ENCODE peak calls at places on chromosomes 4 and X, in four cellular contexts. One of them, this sample, is unnamed.

GRCh38 chr4:15164571-15164970 is 162.3 kb downstream of the CPEB2 start:
- DNase-seq in ecto neural progenitor cell: no peak
- DNase-seq in activated T-helper 9 cell treated with anti-CD3 and anti-CD28 coated beads, Interleukin-2, amount 50 U/mL, for 16 hours: no peak
- DNase-seq in HT1080: peak; percentile 23
- DNase-seq in this sample: peak; percentile 42

GRCh38 chr4:138775485-138775884 is 240.1 kb upstream of the NOCT start:
- DNase-seq in ecto neural progenitor cell: no peak
- DNase-seq in activated T-helper 9 cell treated with anti-CD3 and anti-CD28 coated beads, Interleukin-2, amount 50 U/mL, for 16 hours: no peak
- DNase-seq in HT1080: no peak
- DNase-seq in this sample: no peak

GRCh38 chr4:129676934-129677333 is 581.0 kb downstream of the C4orf33 start:
- DNase-seq in ecto neural progenitor cell: no peak
- DNase-seq in activated T-helper 9 cell treated with anti-CD3 and anti-CD28 coated beads, Interleukin-2, amount 50 U/mL, for 16 hours: no peak
- DNase-seq in HT1080: no peak
- DNase-seq in this sample: no peak

GRCh38 chrX:88886908-88887307 is 139.9 kb downstream of the CPXCR1 start:
- DNase-seq in ecto neural progenitor cell: no peak
- DNase-seq in activated T-helper 9 cell treated with anti-CD3 and anti-CD28 coated beads, Interleukin-2, amount 50 U/mL, for 16 hours: no peak
- DNase-seq in HT1080: peak; percentile 5
- DNase-seq in this sample: no peak

GRCh38 chrX:72306851-72307645 is 1.3 kb upstream of the CITED1 start:
- DNase-seq in ecto neural progenitor cell: peak; percentile 71
- DNase-seq in activated T-helper 9 cell treated with anti-CD3 and anti-CD28 coated beads, Interleukin-2, amount 50 U/mL, for 16 hours: no peak
- DNase-seq in HT1080: peak; percentile 73
- DNase-seq in this sample: peak; percentile 32

GRCh38 chrX:45850197-45850774 is 649.6 kb upstream of the DIPK2B start:
- DNase-seq in ecto neural progenitor cell: peak; percentile 63
- DNase-seq in activated T-helper 9 cell treated with anti-CD3 and anti-CD28 coated beads, Interleukin-2, amount 50 U/mL, for 16 hours: peak; percentile 5
- DNase-seq in HT1080: peak; percentile 36
- DNase-seq in this sample: peak; percentile 20

GRCh38 chr4:111464251-111465045 is 680.8 kb upstream of the FAM241A start:
- DNase-seq in ecto neural progenitor cell: no peak
- DNase-seq in activated T-helper 9 cell treated with anti-CD3 and anti-CD28 coated beads, Interleukin-2, amount 50 U/mL, for 16 hours: no peak
- DNase-seq in HT1080: no peak
- DNase-seq in this sample: no peak

GRCh38 chr4:16794816-16795445 is 103.5 kb downstream of the LDB2 start:
- DNase-seq in ecto neural progenitor cell: peak; percentile 77
- DNase-seq in activated T-helper 9 cell treated with anti-CD3 and anti-CD28 coated beads, Interleukin-2, amount 50 U/mL, for 16 hours: no peak
- DNase-seq in HT1080: peak; percentile 46
- DNase-seq in this sample: no peak

GRCh38 chr4:182495986-182496385 is 252.8 kb downstream of the TENM3 start:
- DNase-seq in ecto neural progenitor cell: no peak
- DNase-seq in activated T-helper 9 cell treated with anti-CD3 and anti-CD28 coated beads, Interleukin-2, amount 50 U/mL, for 16 hours: no peak
- DNase-seq in HT1080: no peak
- DNase-seq in this sample: no peak

GRCh38 chr4:149638073-149638472 is 177.6 kb downstream of the IQCM start:
- DNase-seq in ecto neural progenitor cell: no peak
- DNase-seq in activated T-helper 9 cell treated with anti-CD3 and anti-CD28 coated beads, Interleukin-2, amount 50 U/mL, for 16 hours: no peak
- DNase-seq in HT1080: peak; percentile 68
- DNase-seq in this sample: peak; percentile 99

GRCh38 chr4:161894014-161894413 is 269.8 kb downstream of the FSTL5 start:
- DNase-seq in ecto neural progenitor cell: no peak
- DNase-seq in activated T-helper 9 cell treated with anti-CD3 and anti-CD28 coated beads, Interleukin-2, amount 50 U/mL, for 16 hours: no peak
- DNase-seq in HT1080: no peak
- DNase-seq in this sample: peak; percentile 62

GRCh38 chr4:21529214-21529613 is 419.4 kb downstream of the KCNIP4 start:
- DNase-seq in ecto neural progenitor cell: no peak
- DNase-seq in activated T-helper 9 cell treated with anti-CD3 and anti-CD28 coated beads, Interleukin-2, amount 50 U/mL, for 16 hours: no peak
- DNase-seq in HT1080: no peak
- DNase-seq in this sample: no peak

GRCh38 chr4:47221721-47222120 is 190.4 kb downstream of the GABRB1 start:
- DNase-seq in ecto neural progenitor cell: no peak
- DNase-seq in activated T-helper 9 cell treated with anti-CD3 and anti-CD28 coated beads, Interleukin-2, amount 50 U/mL, for 16 hours: no peak
- DNase-seq in HT1080: peak; percentile 53
- DNase-seq in this sample: peak; percentile 18

GRCh38 chrX:11100281-11101035 is 10.7 kb upstream of the HCCS start:
- DNase-seq in ecto neural progenitor cell: peak; percentile 46
- DNase-seq in activated T-helper 9 cell treated with anti-CD3 and anti-CD28 coated beads, Interleukin-2, amount 50 U/mL, for 16 hours: no peak
- DNase-seq in HT1080: peak; percentile 10
- DNase-seq in this sample: peak; percentile 66

GRCh38 chrX:9526965-9527364 is 62.1 kb downstream of the TBL1X start:
- DNase-seq in ecto neural progenitor cell: no peak
- DNase-seq in activated T-helper 9 cell treated with anti-CD3 and anti-CD28 coated beads, Interleukin-2, amount 50 U/mL, for 16 hours: no peak
- DNase-seq in HT1080: no peak
- DNase-seq in this sample: no peak

GRCh38 chrX:10230222-10230621 is 73.4 kb downstream of the CLCN4 start:
- DNase-seq in ecto neural progenitor cell: no peak
- DNase-seq in activated T-helper 9 cell treated with anti-CD3 and anti-CD28 coated beads, Interleukin-2, amount 50 U/mL, for 16 hours: no peak
- DNase-seq in HT1080: no peak
- DNase-seq in this sample: no peak

GRCh38 chrX:86370927-86371326 is 222.7 kb downstream of the DACH2 start:
- DNase-seq in ecto neural progenitor cell: no peak
- DNase-seq in activated T-helper 9 cell treated with anti-CD3 and anti-CD28 coated beads, Interleukin-2, amount 50 U/mL, for 16 hours: no peak
- DNase-seq in HT1080: no peak
- DNase-seq in this sample: no peak

GRCh38 chr4:38037627-38038026 is 77.4 kb downstream of the PTTG2 start:
- DNase-seq in ecto neural progenitor cell: no peak
- DNase-seq in activated T-helper 9 cell treated with anti-CD3 and anti-CD28 coated beads, Interleukin-2, amount 50 U/mL, for 16 hours: no peak
- DNase-seq in HT1080: no peak
- DNase-seq in this sample: no peak

GRCh38 chr4:176380352-176381157 is 60.8 kb downstream of the SPCS3 start:
- DNase-seq in ecto neural progenitor cell: no peak
- DNase-seq in activated T-helper 9 cell treated with anti-CD3 and anti-CD28 coated beads, Interleukin-2, amount 50 U/mL, for 16 hours: no peak
- DNase-seq in HT1080: no peak
- DNase-seq in this sample: no peak

GRCh38 chr4:108804648-108805273 is 41.9 kb upstream of the ETNPPL start:
- DNase-seq in ecto neural progenitor cell: no peak
- DNase-seq in activated T-helper 9 cell treated with anti-CD3 and anti-CD28 coated beads, Interleukin-2, amount 50 U/mL, for 16 hours: no peak
- DNase-seq in HT1080: no peak
- DNase-seq in this sample: no peak

GRCh38 chrX:118188977-118189376 is 72.4 kb upstream of the KLHL13 start:
- DNase-seq in ecto neural progenitor cell: no peak
- DNase-seq in activated T-helper 9 cell treated with anti-CD3 and anti-CD28 coated beads, Interleukin-2, amount 50 U/mL, for 16 hours: no peak
- DNase-seq in HT1080: no peak
- DNase-seq in this sample: no peak

GRCh38 chr4:17327587-17327986 is 184.3 kb downstream of the QDPR start:
- DNase-seq in ecto neural progenitor cell: no peak
- DNase-seq in activated T-helper 9 cell treated with anti-CD3 and anti-CD28 coated beads, Interleukin-2, amount 50 U/mL, for 16 hours: no peak
- DNase-seq in HT1080: no peak
- DNase-seq in this sample: no peak

GRCh38 chr4:24604558-24605214 is 20.3 kb upstream of the DHX15 start:
- DNase-seq in ecto neural progenitor cell: no peak
- DNase-seq in activated T-helper 9 cell treated with anti-CD3 and anti-CD28 coated beads, Interleukin-2, amount 50 U/mL, for 16 hours: no peak
- DNase-seq in HT1080: peak; percentile 12
- DNase-seq in this sample: peak; percentile 95

GRCh38 chr4:153522800-153523089 is 56.6 kb downstream of the TMEM131L start:
- DNase-seq in ecto neural progenitor cell: no peak
- DNase-seq in activated T-helper 9 cell treated with anti-CD3 and anti-CD28 coated beads, Interleukin-2, amount 50 U/mL, for 16 hours: peak; percentile 36
- DNase-seq in HT1080: no peak
- DNase-seq in this sample: no peak

GRCh38 chrX:68432648-68433047 is 647 bp downstream of the OPHN1 start:
- DNase-seq in ecto neural progenitor cell: no peak
- DNase-seq in activated T-helper 9 cell treated with anti-CD3 and anti-CD28 coated beads, Interleukin-2, amount 50 U/mL, for 16 hours: no peak
- DNase-seq in HT1080: peak; percentile 0
- DNase-seq in this sample: no peak

This sample was measured in bronchial epithelial cell.